ENCODE peak calls at places on chromosome 1, in six cellular contexts. One of them, this sample, is unnamed.

GRCh38 chr1:3471356-3472087 is 17.1 kb downstream of the ARHGEF16 start:
- DNase-seq in RPMI8226: no peak
- DNase-seq in NCI-H460: peak; percentile 64
- DNase-seq in SJSA1: peak; percentile 94
- DNase-seq in NCI-H1092: no peak
- DNase-seq in stimulated activated CD8-positive, alpha-beta memory T cell treated with anti-CD3 and anti-CD28 coated beads, Interleukin-4, amount 100 ng/mL, for 1 hour: no peak
- DNase-seq in this sample: peak; percentile 52

GRCh38 chr1:75967719-75968118 is 35.5 kb upstream of the ASB17 start:
- DNase-seq in RPMI8226: no peak
- DNase-seq in NCI-H460: no peak
- DNase-seq in SJSA1: no peak
- DNase-seq in NCI-H1092: no peak
- DNase-seq in stimulated activated CD8-positive, alpha-beta memory T cell treated with anti-CD3 and anti-CD28 coated beads, Interleukin-4, amount 100 ng/mL, for 1 hour: no peak
- DNase-seq in this sample: no peak

GRCh38 chr1:116390195-116390594 is 17.2 kb downstream of the ATP1A1 start:
- DNase-seq in RPMI8226: no peak
- DNase-seq in NCI-H460: no peak
- DNase-seq in SJSA1: no peak
- DNase-seq in NCI-H1092: no peak
- DNase-seq in stimulated activated CD8-positive, alpha-beta memory T cell treated with anti-CD3 and anti-CD28 coated beads, Interleukin-4, amount 100 ng/mL, for 1 hour: no peak
- DNase-seq in this sample: no peak

GRCh38 chr1:56508523-56508983 is 70.8 kb downstream of the PLPP3 start:
- DNase-seq in RPMI8226: peak; percentile 30
- DNase-seq in NCI-H460: no peak
- DNase-seq in SJSA1: no peak
- DNase-seq in NCI-H1092: no peak
- DNase-seq in stimulated activated CD8-positive, alpha-beta memory T cell treated with anti-CD3 and anti-CD28 coated beads, Interleukin-4, amount 100 ng/mL, for 1 hour: no peak
- DNase-seq in this sample: peak; percentile 18

GRCh38 chr1:67672260-67672803 is 12.7 kb upstream of the GADD45A start:
- DNase-seq in RPMI8226: no peak
- DNase-seq in NCI-H460: no peak
- DNase-seq in SJSA1: no peak
- DNase-seq in NCI-H1092: no peak
- DNase-seq in stimulated activated CD8-positive, alpha-beta memory T cell treated with anti-CD3 and anti-CD28 coated beads, Interleukin-4, amount 100 ng/mL, for 1 hour: no peak
- DNase-seq in this sample: no peak

GRCh38 chr1:245558069-245558468 is 403.3 kb downstream of the KIF26B start:
- DNase-seq in RPMI8226: no peak
- DNase-seq in NCI-H460: no peak
- DNase-seq in SJSA1: no peak
- DNase-seq in NCI-H1092: no peak
- DNase-seq in stimulated activated CD8-positive, alpha-beta memory T cell treated with anti-CD3 and anti-CD28 coated beads, Interleukin-4, amount 100 ng/mL, for 1 hour: no peak
- DNase-seq in this sample: no peak

GRCh38 chr1:224745924-224746323 is 129.8 kb downstream of the CNIH3 start:
- DNase-seq in RPMI8226: no peak
- DNase-seq in NCI-H460: no peak
- DNase-seq in SJSA1: no peak
- DNase-seq in NCI-H1092: no peak
- DNase-seq in stimulated activated CD8-positive, alpha-beta memory T cell treated with anti-CD3 and anti-CD28 coated beads, Interleukin-4, amount 100 ng/mL, for 1 hour: no peak
- DNase-seq in this sample: no peak

GRCh38 chr1:2528966-2529750 is 905 bp downstream of the HES5 start:
- DNase-seq in RPMI8226: peak; percentile 67
- DNase-seq in NCI-H460: no peak
- DNase-seq in SJSA1: no peak
- DNase-seq in NCI-H1092: no peak
- DNase-seq in stimulated activated CD8-positive, alpha-beta memory T cell treated with anti-CD3 and anti-CD28 coated beads, Interleukin-4, amount 100 ng/mL, for 1 hour: no peak
- DNase-seq in this sample: no peak

GRCh38 chr1:58888776-58889341 is 105.0 kb upstream of the JUN start:
- DNase-seq in RPMI8226: no peak
- DNase-seq in NCI-H460: no peak
- DNase-seq in SJSA1: no peak
- DNase-seq in NCI-H1092: no peak
- DNase-seq in stimulated activated CD8-positive, alpha-beta memory T cell treated with anti-CD3 and anti-CD28 coated beads, Interleukin-4, amount 100 ng/mL, for 1 hour: no peak
- DNase-seq in this sample: no peak

GRCh38 chr1:110155878-110156522 is 5.7 kb downstream of the SLC6A17 start:
- DNase-seq in RPMI8226: peak; percentile 56
- DNase-seq in NCI-H460: peak; percentile 26
- DNase-seq in SJSA1: no peak
- DNase-seq in NCI-H1092: no peak
- DNase-seq in stimulated activated CD8-positive, alpha-beta memory T cell treated with anti-CD3 and anti-CD28 coated beads, Interleukin-4, amount 100 ng/mL, for 1 hour: no peak
- DNase-seq in this sample: no peak

This sample was measured in A549.